ENCODE peak calls at places on chromosome 13, in nine cellular contexts. V is IMR-90, E is HFF-Myc, C is endothelial cell, G is type B pancreatic cell, H is RWPE2, Q is psoas muscle, R is fibroblast of the aortic adventitia, L is heart right ventricle. X is an unnamed sample.
A peak's percentile ranks its signal among the peaks of the same experiment; 100 is the strongest.

GRCh38 chr13:88196106-88196505 is 524.9 kb downstream of the SLITRK5 start:
- DNase-seq in V (no peak), E (no peak), C (no peak), G (no peak), H (no peak), Q (no peak), R (no peak), L (no peak), X (no peak)

GRCh38 chr13:79862515-79862914 is 381.6 kb downstream of the NDFIP2 start:
- DNase-seq in V (no peak), E (no peak), C (no peak), G (no peak), H (no peak), Q (no peak), R (no peak), L (no peak), X (no peak)

GRCh38 chr13:54852831-54853230 is 1824.2 kb downstream of the OLFM4 start:
- DNase-seq in V (no peak), E (no peak), C (no peak), G (no peak), H (no peak), Q (no peak), R (no peak), L (no peak), X (no peak)

GRCh38 chr13:106424805-106425204 is 110.7 kb downstream of the EFNB2 start:
- DNase-seq in V (peak; percentile 30), E (no peak), C (no peak), G (no peak), H (no peak), Q (no peak), R (no peak), L (no peak), X (no peak)

GRCh38 chr13:60514891-60515290 is 117.9 kb downstream of the TDRD3 start:
- DNase-seq in V (no peak), E (no peak), C (no peak), G (no peak), H (no peak), Q (no peak), R (no peak), L (no peak), X (no peak)

GRCh38 chr13:80180745-80181144 is 160.2 kb downstream of the SPRY2 start:
- DNase-seq in V (no peak), E (no peak), C (no peak), G (no peak), H (no peak), Q (no peak), R (no peak), L (no peak), X (no peak)

GRCh38 chr13:85412448-85412847 is 386.8 kb downstream of the SLITRK6 start:
- DNase-seq in V (no peak), E (no peak), C (no peak), G (no peak), H (no peak), Q (no peak), R (no peak), L (no peak), X (no peak)

GRCh38 chr13:83449666-83450395 is 432.4 kb downstream of the SLITRK1 start:
- DNase-seq in V (peak; percentile 62), E (no peak), C (no peak), G (no peak), H (no peak), Q (no peak), R (peak; percentile 70), L (no peak), X (no peak)

GRCh38 chr13:46622918-46623256 is 69.9 kb downstream of the LRCH1 start:
- DNase-seq in V (peak; percentile 84), E (peak; percentile 72), C (no peak), G (no peak), H (no peak), Q (peak; percentile 29), R (peak; percentile 86), L (no peak), X (no peak)

GRCh38 chr13:93882086-93882651 is 597.3 kb downstream of the DCT start:
- DNase-seq in V (peak; percentile 72), E (peak; percentile 32), C (no peak), G (no peak), H (no peak), Q (no peak), R (no peak), L (no peak), X (no peak)

GRCh38 chr13:112690242-112690943 is 555 bp downstream of the ATP11A start:
- DNase-seq in V (peak; percentile 44), E (no peak), C (peak; percentile 38), G (no peak), H (no peak), Q (peak; percentile 56), R (peak; percentile 35), L (peak; percentile 60), X (no peak)

GRCh38 chr13:36666482-36667264 is 7.1 kb upstream of the SERTM1 start:
- DNase-seq in V (no peak), E (no peak), C (no peak), G (no peak), H (no peak), Q (no peak), R (no peak), L (no peak), X (no peak)

GRCh38 chr13:38213307-38213706 is 136.3 kb upstream of the UFM1 start:
- DNase-seq in V (no peak), E (no peak), C (no peak), G (no peak), H (no peak), Q (no peak), R (peak; percentile 26), L (no peak), X (no peak)

GRCh38 chr13:60431108-60431700 is 34.2 kb downstream of the TDRD3 start:
- DNase-seq in V (peak; percentile 72), E (peak; percentile 40), C (no peak), G (no peak), H (no peak), Q (no peak), R (peak; percentile 82), L (no peak), X (no peak)

GRCh38 chr13:73168993-73169401 is 110.2 kb downstream of the KLF5 start:
- DNase-seq in V (peak; percentile 53), E (peak; percentile 52), C (no peak), G (no peak), H (no peak), Q (no peak), R (peak; percentile 22), L (no peak), X (no peak)

GRCh38 chr13:67023088-67023893 is 206.8 kb downstream of the PCDH9 start:
- DNase-seq in V (peak; percentile 82), E (peak; percentile 20), C (peak; percentile 9), G (no peak), H (no peak), Q (no peak), R (peak; percentile 67), L (no peak), X (no peak)

GRCh38 chr13:44573071-44573470 is 3.1 kb downstream of the TSC22D1 start:
- DNase-seq in V (no peak), E (no peak), C (no peak), G (no peak), H (no peak), Q (no peak), R (no peak), L (no peak), X (no peak)

GRCh38 chr13:44575741-44576395 is at the start of gene TSC22D1:
- DNase-seq in V (peak; percentile 56), E (no peak), C (peak; percentile 50), G (no peak), H (peak; percentile 60), Q (peak; percentile 32), R (peak; percentile 58), L (peak; percentile 48), X (no peak)

GRCh38 chr13:44573790-44574465 is 2.2 kb downstream of the TSC22D1 start:
- DNase-seq in V (peak; percentile 67), E (peak; percentile 54), C (no peak), G (no peak), H (no peak), Q (no peak), R (peak; percentile 66), L (no peak), X (no peak)

GRCh38 chr13:44575035-44575434 is 1.1 kb downstream of the TSC22D1 start:
- DNase-seq in V (no peak), E (no peak), C (no peak), G (no peak), H (no peak), Q (no peak), R (no peak), L (no peak), X (no peak)

DNA sequence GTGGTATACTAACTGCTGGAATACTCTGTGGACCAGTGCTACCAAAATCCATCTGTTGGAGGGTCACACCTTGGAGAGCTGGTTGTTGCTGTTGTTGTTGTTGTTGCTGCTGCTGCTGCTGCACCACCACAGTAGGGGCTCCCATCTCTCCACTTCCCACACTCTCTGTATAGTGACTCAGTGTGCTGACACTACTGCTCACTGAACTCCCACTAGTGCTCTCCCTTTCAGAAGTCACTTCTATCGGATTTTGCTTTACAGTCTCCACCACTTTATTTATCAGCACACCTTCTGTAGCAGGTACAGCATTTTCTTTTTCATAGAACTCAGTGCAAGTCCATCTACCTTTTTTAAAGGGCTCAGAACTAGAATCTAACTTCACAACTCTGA is 1.7 kb downstream of the TSC22D1 start:
- DNase-seq in V (peak; percentile 36), E (no peak), C (no peak), G (no peak), H (no peak), Q (no peak), R (no peak), L (no peak), X (no peak)
- TF ChIP-seq CTCF in V (no peak), E (no peak), C (no peak), G (no peak), H (no peak), Q (no peak), R (no peak), L (no peak), X (peak; percentile 17)

DNA sequence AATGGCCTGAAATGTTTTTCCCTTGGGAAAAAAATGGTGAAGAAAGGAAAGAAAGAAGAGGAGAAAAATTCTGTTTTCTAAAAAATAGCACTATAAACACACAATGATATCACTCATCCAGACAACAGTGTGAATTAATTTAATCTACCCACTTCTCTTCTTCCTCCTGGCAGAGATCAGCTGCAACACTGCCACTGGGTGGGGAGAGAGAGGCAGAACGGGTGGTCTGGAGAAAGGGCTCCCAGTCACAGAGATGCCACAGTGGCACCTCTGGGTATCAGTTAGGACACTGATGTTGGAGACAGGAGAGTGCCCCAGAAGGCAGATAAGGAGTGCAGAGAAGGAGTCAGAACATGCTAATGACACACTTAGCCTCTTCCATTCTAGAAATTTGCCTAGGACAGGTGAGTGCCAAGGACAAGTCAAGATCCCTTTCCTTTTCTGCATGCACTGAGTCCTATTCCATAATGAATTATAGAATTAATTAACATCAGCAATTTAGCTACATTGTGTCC is 168.6 kb downstream of the SUCLA2 start:
- DNase-seq in V (no peak), E (no peak), C (no peak), G (no peak), H (no peak), Q (no peak), R (no peak), L (no peak), X (no peak)
- TF ChIP-seq CTCF in V (no peak), E (no peak), C (no peak), G (no peak), H (no peak), Q (no peak), R (no peak), L (no peak), X (no peak)

GRCh38 chr13:27960362-27961226 is 8.5 kb downstream of the CDX2 start:
- DNase-seq in V (no peak), E (no peak), C (peak; percentile 83), G (peak; percentile 77), H (no peak), Q (peak; percentile 37), R (no peak), L (peak; percentile 52), X (no peak)
- TF ChIP-seq CTCF in V (peak; percentile 25), E (peak; percentile 39), C (peak; percentile 54), G (peak; percentile 70), H (peak; percentile 17), Q (peak; percentile 39), R (peak; percentile 29), L (peak; percentile 35), X (peak; percentile 69)

GRCh38 chr13:52969373-52969772 is 59.2 kb upstream of the OLFM4 start:
- DNase-seq in V (no peak), E (no peak), C (no peak), G (no peak), H (no peak), Q (no peak), R (no peak), L (no peak), X (no peak)
- TF ChIP-seq CTCF in V (no peak), E (no peak), C (no peak), G (no peak), H (no peak), Q (no peak), R (no peak), L (no peak), X (no peak)